ENCODE peak calls at places on chromosomes 7 and 10, in nine cellular contexts. One of them, this sample, is unnamed.

GRCh38 chr7:107596881-107597581 is 17.0 kb downstream of the BCAP29 start:
- DNase-seq in GM23248: no peak
- DNase-seq in suprapubic skin: no peak
- DNase-seq in HFF-Myc: no peak
- DNase-seq in HTR-8/SVneo: no peak
- DNase-seq in astrocyte: no peak
- DNase-seq in activated CD4-positive, alpha-beta T cell treated with anti-CD3 and anti-CD28 coated beads, Interleukin-2, amount 10 ng/mL, durations not matched to agents 7 days and 5 days: no peak
- DNase-seq in neuronal stem cell: no peak
- DNase-seq in kidney tubule cell: no peak
- DNase-seq in this sample: no peak

GRCh38 chr10:35346248-35346647 is 9.9 kb downstream of the CCNY start:
- DNase-seq in GM23248: no peak
- DNase-seq in suprapubic skin: no peak
- DNase-seq in HFF-Myc: no peak
- DNase-seq in HTR-8/SVneo: no peak
- DNase-seq in astrocyte: no peak
- DNase-seq in activated CD4-positive, alpha-beta T cell treated with anti-CD3 and anti-CD28 coated beads, Interleukin-2, amount 10 ng/mL, durations not matched to agents 7 days and 5 days: no peak
- DNase-seq in neuronal stem cell: no peak
- DNase-seq in kidney tubule cell: no peak
- DNase-seq in this sample: no peak

GRCh38 chr7:73560035-73560835 is 2.7 kb upstream of the BCL7B start:
- DNase-seq in GM23248: peak
- DNase-seq in suprapubic skin: no peak
- DNase-seq in HFF-Myc: peak
- DNase-seq in HTR-8/SVneo: no peak
- DNase-seq in astrocyte: peak
- DNase-seq in activated CD4-positive, alpha-beta T cell treated with anti-CD3 and anti-CD28 coated beads, Interleukin-2, amount 10 ng/mL, durations not matched to agents 7 days and 5 days: no peak
- DNase-seq in neuronal stem cell: no peak
- DNase-seq in kidney tubule cell: peak
- DNase-seq in this sample: no peak

GRCh38 chr7:77537595-77538185 is 595 bp downstream of the PTPN12 start:
- DNase-seq in GM23248: peak
- DNase-seq in suprapubic skin: peak
- DNase-seq in HFF-Myc: no peak
- DNase-seq in HTR-8/SVneo: peak
- DNase-seq in astrocyte: peak
- DNase-seq in activated CD4-positive, alpha-beta T cell treated with anti-CD3 and anti-CD28 coated beads, Interleukin-2, amount 10 ng/mL, durations not matched to agents 7 days and 5 days: peak
- DNase-seq in neuronal stem cell: peak
- DNase-seq in kidney tubule cell: peak
- DNase-seq in this sample: peak

GRCh38 chr10:110008518-110009339 is 945 bp downstream of the ADD3 start:
- DNase-seq in GM23248: peak
- DNase-seq in suprapubic skin: no peak
- DNase-seq in HFF-Myc: no peak
- DNase-seq in HTR-8/SVneo: no peak
- DNase-seq in astrocyte: no peak
- DNase-seq in activated CD4-positive, alpha-beta T cell treated with anti-CD3 and anti-CD28 coated beads, Interleukin-2, amount 10 ng/mL, durations not matched to agents 7 days and 5 days: peak
- DNase-seq in neuronal stem cell: peak
- DNase-seq in kidney tubule cell: peak
- DNase-seq in this sample: peak

GRCh38 chr7:28900311-28900710 is 57.8 kb downstream of the TRIL start:
- DNase-seq in GM23248: no peak
- DNase-seq in suprapubic skin: no peak
- DNase-seq in HFF-Myc: no peak
- DNase-seq in HTR-8/SVneo: no peak
- DNase-seq in astrocyte: no peak
- DNase-seq in activated CD4-positive, alpha-beta T cell treated with anti-CD3 and anti-CD28 coated beads, Interleukin-2, amount 10 ng/mL, durations not matched to agents 7 days and 5 days: no peak
- DNase-seq in neuronal stem cell: no peak
- DNase-seq in kidney tubule cell: no peak
- DNase-seq in this sample: no peak

GRCh38 chr7:107224374-107224773 is 55.6 kb downstream of the HBP1 start:
- DNase-seq in GM23248: no peak
- DNase-seq in suprapubic skin: no peak
- DNase-seq in HFF-Myc: no peak
- DNase-seq in HTR-8/SVneo: no peak
- DNase-seq in astrocyte: no peak
- DNase-seq in activated CD4-positive, alpha-beta T cell treated with anti-CD3 and anti-CD28 coated beads, Interleukin-2, amount 10 ng/mL, durations not matched to agents 7 days and 5 days: no peak
- DNase-seq in neuronal stem cell: no peak
- DNase-seq in kidney tubule cell: no peak
- DNase-seq in this sample: no peak

GRCh38 chr10:49173848-49174247 is 14.3 kb downstream of the TMEM273 start:
- DNase-seq in GM23248: no peak
- DNase-seq in suprapubic skin: no peak
- DNase-seq in HFF-Myc: no peak
- DNase-seq in HTR-8/SVneo: no peak
- DNase-seq in astrocyte: no peak
- DNase-seq in activated CD4-positive, alpha-beta T cell treated with anti-CD3 and anti-CD28 coated beads, Interleukin-2, amount 10 ng/mL, durations not matched to agents 7 days and 5 days: no peak
- DNase-seq in neuronal stem cell: no peak
- DNase-seq in kidney tubule cell: no peak
- DNase-seq in this sample: peak

GRCh38 chr10:119398996-119399395 is 143.5 kb downstream of the RGS10 start:
- DNase-seq in GM23248: no peak
- DNase-seq in suprapubic skin: no peak
- DNase-seq in HFF-Myc: no peak
- DNase-seq in HTR-8/SVneo: no peak
- DNase-seq in astrocyte: no peak
- DNase-seq in activated CD4-positive, alpha-beta T cell treated with anti-CD3 and anti-CD28 coated beads, Interleukin-2, amount 10 ng/mL, durations not matched to agents 7 days and 5 days: no peak
- DNase-seq in neuronal stem cell: no peak
- DNase-seq in kidney tubule cell: no peak
- DNase-seq in this sample: no peak

GRCh38 chr7:28766359-28766758 is 191.8 kb downstream of the TRIL start:
- DNase-seq in GM23248: no peak
- DNase-seq in suprapubic skin: no peak
- DNase-seq in HFF-Myc: no peak
- DNase-seq in HTR-8/SVneo: no peak
- DNase-seq in astrocyte: no peak
- DNase-seq in activated CD4-positive, alpha-beta T cell treated with anti-CD3 and anti-CD28 coated beads, Interleukin-2, amount 10 ng/mL, durations not matched to agents 7 days and 5 days: no peak
- DNase-seq in neuronal stem cell: no peak
- DNase-seq in kidney tubule cell: no peak
- DNase-seq in this sample: no peak

GRCh38 chr7:2503056-2503941 is 16.3 kb upstream of the LFNG start:
- DNase-seq in GM23248: no peak
- DNase-seq in suprapubic skin: no peak
- DNase-seq in HFF-Myc: no peak
- DNase-seq in HTR-8/SVneo: no peak
- DNase-seq in astrocyte: no peak
- DNase-seq in activated CD4-positive, alpha-beta T cell treated with anti-CD3 and anti-CD28 coated beads, Interleukin-2, amount 10 ng/mL, durations not matched to agents 7 days and 5 days: no peak
- DNase-seq in neuronal stem cell: no peak
- DNase-seq in kidney tubule cell: no peak
- DNase-seq in this sample: no peak

GRCh38 chr10:71431945-71432905 is 35.5 kb downstream of the CDH23 start:
- DNase-seq in GM23248: no peak
- DNase-seq in suprapubic skin: no peak
- DNase-seq in HFF-Myc: no peak
- DNase-seq in HTR-8/SVneo: no peak
- DNase-seq in astrocyte: no peak
- DNase-seq in activated CD4-positive, alpha-beta T cell treated with anti-CD3 and anti-CD28 coated beads, Interleukin-2, amount 10 ng/mL, durations not matched to agents 7 days and 5 days: no peak
- DNase-seq in neuronal stem cell: no peak
- DNase-seq in kidney tubule cell: no peak
- DNase-seq in this sample: no peak

GRCh38 chr7:128937647-128938523 is at the start of gene IRF5:
- DNase-seq in GM23248: peak
- DNase-seq in suprapubic skin: no peak
- DNase-seq in HFF-Myc: no peak
- DNase-seq in HTR-8/SVneo: peak
- DNase-seq in astrocyte: no peak
- DNase-seq in activated CD4-positive, alpha-beta T cell treated with anti-CD3 and anti-CD28 coated beads, Interleukin-2, amount 10 ng/mL, durations not matched to agents 7 days and 5 days: no peak
- DNase-seq in neuronal stem cell: no peak
- DNase-seq in kidney tubule cell: peak
- DNase-seq in this sample: peak

GRCh38 chr10:436911-437665 is 252.4 kb downstream of the DIP2C start:
- DNase-seq in GM23248: no peak
- DNase-seq in suprapubic skin: no peak
- DNase-seq in HFF-Myc: no peak
- DNase-seq in HTR-8/SVneo: no peak
- DNase-seq in astrocyte: no peak
- DNase-seq in activated CD4-positive, alpha-beta T cell treated with anti-CD3 and anti-CD28 coated beads, Interleukin-2, amount 10 ng/mL, durations not matched to agents 7 days and 5 days: no peak
- DNase-seq in neuronal stem cell: no peak
- DNase-seq in kidney tubule cell: no peak
- DNase-seq in this sample: no peak

GRCh38 chr10:95273393-95274312 is 17.1 kb downstream of the PDLIM1 start:
- DNase-seq in GM23248: peak
- DNase-seq in suprapubic skin: peak
- DNase-seq in HFF-Myc: peak
- DNase-seq in HTR-8/SVneo: peak
- DNase-seq in astrocyte: peak
- DNase-seq in activated CD4-positive, alpha-beta T cell treated with anti-CD3 and anti-CD28 coated beads, Interleukin-2, amount 10 ng/mL, durations not matched to agents 7 days and 5 days: no peak
- DNase-seq in neuronal stem cell: no peak
- DNase-seq in kidney tubule cell: peak
- DNase-seq in this sample: peak

GRCh38 chr7:74020396-74020795 is 7.6 kb upstream of the ELN start:
- DNase-seq in GM23248: no peak
- DNase-seq in suprapubic skin: no peak
- DNase-seq in HFF-Myc: no peak
- DNase-seq in HTR-8/SVneo: no peak
- DNase-seq in astrocyte: no peak
- DNase-seq in activated CD4-positive, alpha-beta T cell treated with anti-CD3 and anti-CD28 coated beads, Interleukin-2, amount 10 ng/mL, durations not matched to agents 7 days and 5 days: no peak
- DNase-seq in neuronal stem cell: no peak
- DNase-seq in kidney tubule cell: no peak
- DNase-seq in this sample: no peak

GRCh38 chr7:133330085-133330484 is 77.2 kb downstream of the EXOC4 start:
- DNase-seq in GM23248: no peak
- DNase-seq in suprapubic skin: no peak
- DNase-seq in HFF-Myc: no peak
- DNase-seq in HTR-8/SVneo: no peak
- DNase-seq in astrocyte: no peak
- DNase-seq in activated CD4-positive, alpha-beta T cell treated with anti-CD3 and anti-CD28 coated beads, Interleukin-2, amount 10 ng/mL, durations not matched to agents 7 days and 5 days: no peak
- DNase-seq in neuronal stem cell: peak
- DNase-seq in kidney tubule cell: no peak
- DNase-seq in this sample: no peak

GRCh38 chr7:8360564-8361153 is 72.8 kb upstream of the NXPH1 start:
- DNase-seq in GM23248: no peak
- DNase-seq in suprapubic skin: no peak
- DNase-seq in HFF-Myc: no peak
- DNase-seq in HTR-8/SVneo: no peak
- DNase-seq in astrocyte: no peak
- DNase-seq in activated CD4-positive, alpha-beta T cell treated with anti-CD3 and anti-CD28 coated beads, Interleukin-2, amount 10 ng/mL, durations not matched to agents 7 days and 5 days: no peak
- DNase-seq in neuronal stem cell: no peak
- DNase-seq in kidney tubule cell: no peak
- DNase-seq in this sample: no peak

GRCh38 chr7:39826166-39826565 is 123.9 kb upstream of the CDK13 start:
- DNase-seq in GM23248: no peak
- DNase-seq in suprapubic skin: no peak
- DNase-seq in HFF-Myc: no peak
- DNase-seq in HTR-8/SVneo: no peak
- DNase-seq in astrocyte: no peak
- DNase-seq in activated CD4-positive, alpha-beta T cell treated with anti-CD3 and anti-CD28 coated beads, Interleukin-2, amount 10 ng/mL, durations not matched to agents 7 days and 5 days: no peak
- DNase-seq in neuronal stem cell: no peak
- DNase-seq in kidney tubule cell: peak
- DNase-seq in this sample: no peak